ENCODE peak calls at places on chromosomes 7 and 10, in eight cellular contexts. H is skeletal muscle cell; M is hepatocyte; D is activated CD4-positive, alpha-beta T cell treated with anti-CD3 and anti-CD28 coated beads for 24 hours; R is AG08396; L is NCI-H1092; C is anterior cingulate cortex; J is NCI-H2081. Q is an unnamed sample.

GRCh38 chr7:44072364-44073231 is 7.2 kb upstream of the PGAM2 start:
- DNase-seq in D (no peak), R (peak; percentile 88), H (peak; percentile 62), L (peak; percentile 52), M (peak; percentile 84), J (peak; percentile 86), C (no peak), Q (peak; percentile 98)

GRCh38 chr7:96388620-96389383 is 66.9 kb upstream of the SLC25A13 start:
- DNase-seq in J (no peak), D (no peak), H (peak; percentile 60), M (peak; percentile 49), C (no peak), L (no peak), R (peak; percentile 56), Q (peak; percentile 75)

GRCh38 chr7:26843696-26844095 is 20.7 kb downstream of the SKAP2 start:
- DNase-seq in L (no peak), D (no peak), M (no peak), C (no peak), R (no peak), H (no peak), J (no peak), Q (peak; percentile 34)

GRCh38 chr7:38744746-38745145 is 113.6 kb upstream of the AMPH start:
- DNase-seq in D (no peak), L (no peak), H (peak; percentile 28), C (no peak), M (no peak), J (no peak), R (peak; percentile 20), Q (peak; percentile 38)

GRCh38 chr7:73900286-73900685 is 39.3 kb downstream of the TMEM270 start:
- DNase-seq in R (no peak), C (no peak), J (no peak), D (no peak), L (no peak), H (no peak), M (no peak), Q (peak; percentile 41)

GRCh38 chr10:13099144-13099665 is 758 bp upstream of the OPTN start:
- DNase-seq in L (peak; percentile 24), R (peak; percentile 62), C (peak; percentile 38), D (no peak), H (peak; percentile 34), M (peak; percentile 84), J (peak; percentile 57), Q (peak; percentile 80)

GRCh38 chr10:125123363-125124113 is 36.8 kb downstream of the CTBP2 start:
- DNase-seq in H (peak; percentile 47), R (peak; percentile 83), D (no peak), L (no peak), J (peak; percentile 69), M (no peak), C (peak; percentile 44), Q (peak; percentile 96)

GRCh38 chr10:120453319-120453718 is 3.7 kb upstream of the PLPP4 start:
- DNase-seq in H (no peak), M (no peak), D (no peak), L (no peak), J (no peak), C (no peak), R (no peak), Q (no peak)

GRCh38 chr10:77936697-77937567 is 10.4 kb upstream of the DLG5 start:
- DNase-seq in C (no peak), J (no peak), M (no peak), R (no peak), D (no peak), H (no peak), L (no peak), Q (no peak)

GRCh38 chr7:104317944-104318629 is 10.3 kb upstream of the LHFPL3 start:
- DNase-seq in J (no peak), R (no peak), D (no peak), L (no peak), M (no peak), H (no peak), C (no peak), Q (no peak)

GRCh38 chr10:125991009-125991788 is 94.8 kb downstream of the FANK1 start:
- DNase-seq in C (no peak), H (no peak), J (no peak), L (no peak), M (no peak), D (no peak), R (no peak), Q (peak; percentile 50)

GRCh38 chr7:114590298-114590697 is 175.7 kb downstream of the FOXP2 start:
- DNase-seq in C (no peak), L (no peak), J (no peak), R (no peak), D (no peak), M (no peak), H (no peak), Q (no peak)

GRCh38 chr7:155521743-155522398 is 24.5 kb downstream of the CNPY1 start:
- DNase-seq in L (no peak), M (no peak), C (no peak), H (no peak), D (no peak), J (no peak), R (no peak), Q (no peak)

GRCh38 chr10:1734288-1734687 is 3.0 kb downstream of the ADARB2 start:
- DNase-seq in J (no peak), C (no peak), L (no peak), M (no peak), R (no peak), H (no peak), D (no peak), Q (no peak)

GRCh38 chr10:35446439-35446838 is 110.1 kb downstream of the CCNY start:
- DNase-seq in M (no peak), R (no peak), H (no peak), J (no peak), C (no peak), D (no peak), L (no peak), Q (no peak)

GRCh38 chr10:103666109-103666508 is 172.6 kb downstream of the NEURL1 start:
- DNase-seq in J (peak; percentile 7), R (peak; percentile 66), D (no peak), M (no peak), L (no peak), H (no peak), C (no peak), Q (peak; percentile 50)

GRCh38 chr7:140534743-140535142 is 55.4 kb upstream of the MKRN1 start:
- DNase-seq in H (no peak), L (no peak), C (no peak), M (no peak), R (no peak), J (no peak), D (no peak), Q (no peak)

GRCh38 chr7:50497968-50498367 is 47.8 kb upstream of the FIGNL1 start:
- DNase-seq in D (no peak), H (no peak), R (no peak), L (no peak), M (no peak), C (no peak), J (no peak), Q (peak; percentile 91)

GRCh38 chr10:70694410-70695179 is 22.3 kb downstream of the ADAMTS14 start:
- DNase-seq in D (no peak), J (no peak), R (peak; percentile 39), C (no peak), H (peak; percentile 72), L (no peak), M (no peak), Q (peak; percentile 95)